ENCODE peak calls at places on chromosomes 4 and X, in four cellular contexts. One of them, this sample, is unnamed. For H3K4me1, the result is how much of the 10 kb centered on the place peaks cover.

GRCh38 chrX:49773993-49774392 is 55.1 kb upstream of the PAGE4 start:
- DNase-seq in esophagus muscularis mucosa: no peak
- DNase-seq in tibial nerve: no peak
- DNase-seq in A549: no peak
- DNase-seq in this sample: no peak

GRCh38 chr4:102352774-102353173 is 7.5 kb upstream of the SLC39A8 start:
- DNase-seq in A549: no peak
- DNase-seq in tibial nerve: no peak
- DNase-seq in esophagus muscularis mucosa: no peak
- DNase-seq in this sample: no peak

GRCh38 chrX:21740329-21741274 is 17.3 kb downstream of the SMPX start:
- DNase-seq in tibial nerve: peak
- DNase-seq in A549: no peak
- DNase-seq in esophagus muscularis mucosa: no peak
- DNase-seq in this sample: no peak

GRCh38 chrX:30888526-30889146 is 418 bp downstream of the TAB3 start:
- DNase-seq in A549: peak
- DNase-seq in tibial nerve: no peak
- DNase-seq in esophagus muscularis mucosa: no peak
- DNase-seq in this sample: peak

GRCh38 chr4:47528651-47529050 is 43.6 kb downstream of the ATP10D start:
- DNase-seq in tibial nerve: no peak
- DNase-seq in esophagus muscularis mucosa: no peak
- DNase-seq in A549: no peak
- DNase-seq in this sample: no peak

GRCh38 chr4:150108693-150109092 is 30.4 kb downstream of the DCLK2 start:
- DNase-seq in tibial nerve: no peak
- DNase-seq in esophagus muscularis mucosa: no peak
- DNase-seq in A549: no peak
- DNase-seq in this sample: no peak

GRCh38 chr4:879730-880079 is 52.4 kb downstream of the GAK start:
- DNase-seq in A549: no peak
- DNase-seq in tibial nerve: no peak
- DNase-seq in esophagus muscularis mucosa: no peak
- DNase-seq in this sample: no peak

GRCh38 chr4:181897935-181898334 is 345.3 kb upstream of the TENM3 start:
- DNase-seq in A549: no peak
- DNase-seq in esophagus muscularis mucosa: no peak
- DNase-seq in tibial nerve: no peak
- DNase-seq in this sample: no peak

GRCh38 chr4:7384003-7384928 is 50.5 kb downstream of the PSAPL1 start:
- DNase-seq in esophagus muscularis mucosa: no peak
- DNase-seq in A549: no peak
- DNase-seq in tibial nerve: no peak
- DNase-seq in this sample: peak

GRCh38 chr4:38308728-38309315 is 348.6 kb downstream of the PTTG2 start:
- DNase-seq in A549: no peak
- DNase-seq in esophagus muscularis mucosa: no peak
- DNase-seq in tibial nerve: no peak
- DNase-seq in this sample: no peak

GRCh38 chr4:47270226-47270888 is 193.1 kb downstream of the COMMD8 start:
- DNase-seq in tibial nerve: no peak
- DNase-seq in esophagus muscularis mucosa: no peak
- DNase-seq in A549: no peak
- DNase-seq in this sample: no peak

GRCh38 chr4:163090997-163091684 is 75.5 kb downstream of the NAF1 start:
- DNase-seq in A549: no peak
- DNase-seq in esophagus muscularis mucosa: no peak
- DNase-seq in tibial nerve: no peak
- DNase-seq in this sample: no peak

GRCh38 chr4:100981447-100982204 is 365.7 kb downstream of the PPP3CA start:
- DNase-seq in A549: no peak
- DNase-seq in esophagus muscularis mucosa: no peak
- DNase-seq in tibial nerve: peak
- DNase-seq in this sample: no peak

GRCh38 chr4:97593248-97593647 is 550.0 kb downstream of the STPG2 start:
- DNase-seq in A549: no peak
- DNase-seq in esophagus muscularis mucosa: no peak
- DNase-seq in tibial nerve: no peak
- DNase-seq in this sample: no peak

GRCh38 chrX:9654928-9655327 is 110.7 kb downstream of the GPR143 start:
- DNase-seq in tibial nerve: no peak
- DNase-seq in esophagus muscularis mucosa: no peak
- DNase-seq in A549: no peak
- DNase-seq in this sample: no peak

GRCh38 chr4:111959202-111959601 is 186.1 kb upstream of the FAM241A start:
- DNase-seq in esophagus muscularis mucosa: no peak
- DNase-seq in tibial nerve: no peak
- DNase-seq in A549: peak
- DNase-seq in this sample: no peak

GRCh38 chr4:7397206-7398103 is 37.3 kb downstream of the PSAPL1 start:
- DNase-seq in A549: no peak
- DNase-seq in tibial nerve: no peak
- DNase-seq in esophagus muscularis mucosa: no peak
- DNase-seq in this sample: peak

GRCh38 chr4:67861513-67861912 is 22.3 kb downstream of the TMPRSS11D start:
- DNase-seq in tibial nerve: no peak
- DNase-seq in A549: no peak
- DNase-seq in esophagus muscularis mucosa: no peak
- DNase-seq in this sample: no peak

GRCh38 chr4:84433603-84434232 is 65.4 kb downstream of the NKX6-1 start:
- DNase-seq in tibial nerve: no peak
- DNase-seq in esophagus muscularis mucosa: no peak
- DNase-seq in A549: no peak
- DNase-seq in this sample: no peak

GRCh38 chr4:2855584-2855983 is 11.9 kb downstream of the ADD1 start:
- DNase-seq in A549: no peak
- DNase-seq in esophagus muscularis mucosa: no peak
- DNase-seq in tibial nerve: no peak
- DNase-seq in this sample: no peak

GRCh38 chr4:105145913-105146285 is 777 bp upstream of the TET2 start:
- DNase-seq in A549: no peak
- DNase-seq in tibial nerve: no peak
- DNase-seq in esophagus muscularis mucosa: no peak
- DNase-seq in this sample: peak

GRCh38 chr4:118265312-118266144 is 87.3 kb downstream of the PRSS12 start:
- DNase-seq in A549: no peak
- DNase-seq in tibial nerve: no peak
- DNase-seq in esophagus muscularis mucosa: no peak
- DNase-seq in this sample: no peak

GRCh38 chr4:158094413-158095110 is 78.3 kb downstream of the GASK1B start:
- DNase-seq in A549: peak
- DNase-seq in esophagus muscularis mucosa: no peak
- DNase-seq in tibial nerve: no peak
- DNase-seq in this sample: no peak

GRCh38 chrX:20756585-20756984 is 489.9 kb upstream of the RPS6KA3 start:
- DNase-seq in A549: no peak
- DNase-seq in tibial nerve: no peak
- DNase-seq in esophagus muscularis mucosa: no peak
- DNase-seq in this sample: no peak

GRCh38 chr4:158778712-158779111 is 9.9 kb downstream of the FNIP2 start:
- DNase-seq in tibial nerve: no peak
- DNase-seq in A549: no peak
- DNase-seq in esophagus muscularis mucosa: no peak
- DNase-seq in this sample: no peak

DNA sequence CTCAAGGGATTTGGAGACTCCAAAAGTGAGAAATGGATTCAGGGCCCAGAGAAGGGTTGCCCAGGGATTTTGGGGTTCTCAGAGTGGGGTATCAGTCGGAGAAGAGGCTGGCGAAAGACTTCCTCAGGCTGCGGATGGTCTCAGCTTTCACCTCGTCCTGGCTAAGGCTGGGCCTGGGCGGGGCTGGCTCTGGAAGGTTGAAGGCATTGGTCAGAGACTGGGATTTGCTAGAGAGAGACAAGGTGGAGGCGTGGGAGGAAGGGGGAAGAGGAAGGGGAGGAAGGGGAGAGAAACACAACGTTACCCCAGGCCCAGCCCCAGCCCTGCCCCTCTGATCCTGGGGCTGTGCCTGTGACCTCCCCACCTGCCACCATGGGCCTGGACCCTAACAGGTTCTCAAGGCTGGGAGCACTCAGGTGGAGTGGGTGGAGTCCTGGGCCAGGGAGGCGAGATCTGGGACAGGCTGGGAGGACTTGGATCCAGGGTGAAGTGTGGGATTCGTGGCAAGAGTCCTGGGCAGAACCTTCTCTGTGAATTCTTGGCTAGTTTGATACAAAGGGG is 9.4 kb upstream of the TIMP1 start:
- DNase-seq in tibial nerve: no peak
- DNase-seq in esophagus muscularis mucosa: no peak
- DNase-seq in A549: no peak
- DNase-seq in this sample: no peak
- H3K4me1 ChIP-seq in tibial nerve: under half
- H3K4me1 ChIP-seq in esophagus muscularis mucosa: under half
- H3K4me1 ChIP-seq in A549: under half
- H3K4me1 ChIP-seq in this sample: under half

GRCh38 chr4:74308215-74308614 is at the start of gene EPGN:
- DNase-seq in A549: no peak
- DNase-seq in esophagus muscularis mucosa: no peak
- DNase-seq in tibial nerve: no peak
- DNase-seq in this sample: no peak
- H3K4me3 ChIP-seq in A549: no peak
- H3K4me3 ChIP-seq in esophagus muscularis mucosa: no peak
- H3K4me3 ChIP-seq in tibial nerve: no peak
- H3K4me3 ChIP-seq in this sample: no peak

DNA sequence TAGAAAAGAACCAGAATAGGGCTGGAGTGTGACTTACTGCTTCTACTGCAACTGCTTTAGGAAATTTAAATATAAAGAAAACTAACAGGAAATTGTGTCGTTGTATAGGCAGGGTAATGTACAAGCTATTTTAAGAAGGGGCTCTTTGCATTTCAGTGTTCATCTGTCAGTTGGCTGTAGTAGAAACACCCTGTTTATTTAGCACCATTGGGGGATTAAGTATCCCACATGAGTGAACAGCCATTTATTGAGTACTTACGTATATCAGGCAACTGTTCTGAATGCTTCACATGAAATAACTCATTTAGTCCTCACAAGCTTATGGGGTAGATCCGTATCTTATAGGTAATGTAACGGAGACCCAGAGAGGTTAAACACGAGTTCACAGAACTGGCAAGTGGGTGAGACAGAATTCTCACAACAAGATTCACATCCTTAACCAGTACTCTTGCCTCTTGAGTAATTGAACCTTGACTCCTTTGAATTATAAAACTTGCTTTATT is 23.9 kb downstream of the STIM2 start:
- DNase-seq in A549: no peak
- DNase-seq in tibial nerve: no peak
- DNase-seq in esophagus muscularis mucosa: no peak
- DNase-seq in this sample: no peak
- TF ChIP-seq POLR2A in A549: no peak
- TF ChIP-seq POLR2A in tibial nerve: no peak
- TF ChIP-seq POLR2A in esophagus muscularis mucosa: no peak
- TF ChIP-seq POLR2A in this sample: no peak

GRCh38 chrX:65671286-65671685 is 3.8 kb downstream of the MSN start:
- DNase-seq in tibial nerve: no peak
- DNase-seq in esophagus muscularis mucosa: no peak
- DNase-seq in A549: no peak
- DNase-seq in this sample: no peak

GRCh38 chrX:65677954-65678469 is 10.6 kb downstream of the MSN start:
- DNase-seq in esophagus muscularis mucosa: no peak
- DNase-seq in A549: peak
- DNase-seq in tibial nerve: peak
- DNase-seq in this sample: no peak

GRCh38 chrX:65671966-65672365 is 4.5 kb downstream of the MSN start:
- DNase-seq in tibial nerve: no peak
- DNase-seq in A549: no peak
- DNase-seq in esophagus muscularis mucosa: no peak
- DNase-seq in this sample: no peak

GRCh38 chrX:65673857-65674350 is 6.5 kb downstream of the MSN start:
- DNase-seq in esophagus muscularis mucosa: no peak
- DNase-seq in tibial nerve: no peak
- DNase-seq in A549: no peak
- DNase-seq in this sample: no peak

GRCh38 chrX:65674351-65674893 is 7.0 kb downstream of the MSN start:
- DNase-seq in A549: no peak
- DNase-seq in tibial nerve: no peak
- DNase-seq in esophagus muscularis mucosa: no peak
- DNase-seq in this sample: no peak
- H3K4me1 ChIP-seq in A549: half or more
- H3K4me1 ChIP-seq in tibial nerve: under half
- H3K4me1 ChIP-seq in esophagus muscularis mucosa: half or more
- H3K4me1 ChIP-seq in this sample: half or more

DNA sequence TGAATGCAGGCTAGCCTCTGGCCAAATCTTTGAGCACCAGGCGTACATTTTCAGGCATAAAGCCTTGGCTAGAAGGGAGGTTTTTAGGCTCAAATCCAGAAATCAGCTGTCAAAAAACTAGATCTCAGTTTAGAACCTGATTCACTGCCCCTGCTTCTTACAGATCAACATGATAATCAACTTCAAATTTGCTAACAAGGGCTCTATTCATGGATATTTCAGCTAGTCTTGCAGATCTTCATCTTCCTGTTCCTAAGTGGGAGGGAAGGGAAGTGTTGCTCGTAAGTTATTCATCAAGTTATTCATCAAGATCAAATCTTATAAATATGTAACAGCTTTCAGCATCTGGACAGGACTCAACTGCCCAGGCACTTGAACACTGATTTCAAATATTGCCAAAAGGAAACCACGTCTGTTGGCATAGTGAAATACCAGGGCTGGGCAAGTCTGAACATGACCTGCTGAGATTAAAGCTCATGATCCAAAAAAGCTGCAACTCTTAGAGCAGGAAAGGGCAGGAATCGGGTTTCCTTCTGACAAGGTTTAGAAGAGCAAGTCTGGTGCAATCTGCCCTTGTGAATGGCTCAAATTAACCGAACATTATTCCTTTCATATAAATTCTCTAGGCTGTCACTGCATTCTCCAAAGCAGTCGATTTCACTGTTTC is 200.3 kb downstream of the PDGFC start:
- DNase-seq in tibial nerve: no peak
- DNase-seq in A549: no peak
- DNase-seq in esophagus muscularis mucosa: no peak
- DNase-seq in this sample: no peak
- H3K4me3 ChIP-seq in tibial nerve: no peak
- H3K4me3 ChIP-seq in A549: no peak
- H3K4me3 ChIP-seq in esophagus muscularis mucosa: peak
- H3K4me3 ChIP-seq in this sample: peak

GRCh38 chr4:73743825-73744602 is 3.6 kb downstream of the CXCL8 start:
- DNase-seq in esophagus muscularis mucosa: no peak
- DNase-seq in tibial nerve: no peak
- DNase-seq in A549: no peak
- DNase-seq in this sample: no peak
- TF ChIP-seq POLR2A in esophagus muscularis mucosa: no peak
- TF ChIP-seq POLR2A in tibial nerve: no peak
- TF ChIP-seq POLR2A in A549: no peak
- TF ChIP-seq POLR2A in this sample: no peak